ENCODE peak calls at places on chromosome 10, in four cellular contexts. W, J, X and I are unnamed samples.

GRCh38 chr10:5961405-5962100 is 15.8 kb downstream of the IL15RA start:
- DNase-seq in W (no peak), J (no peak), X (no peak), I (no peak)

GRCh38 chr10:13822475-13822874 is 235.7 kb downstream of the PRPF18 start:
- DNase-seq in W (no peak), J (no peak), X (no peak), I (no peak)

GRCh38 chr10:62694537-62695126 is 109.9 kb upstream of the ADO start:
- DNase-seq in W (no peak), J (no peak), X (no peak), I (no peak)

GRCh38 chr10:107476408-107476807 is 311.9 kb upstream of the SORCS1 start:
- DNase-seq in W (no peak), J (no peak), X (no peak), I (no peak)

GRCh38 chr10:102834143-102834542 is 3.1 kb downstream of the CYP17A1 start:
- DNase-seq in W (no peak), J (no peak), X (no peak), I (no peak)

GRCh38 chr10:11176746-11177145 is 159.1 kb downstream of the CELF2 start:
- DNase-seq in W (no peak), J (no peak), X (no peak), I (no peak)

GRCh38 chr10:59317066-59317465 is 45.3 kb downstream of the FAM13C start:
- DNase-seq in W (no peak), J (no peak), X (no peak), I (no peak)

GRCh38 chr10:125824736-125825135 is 1.4 kb downstream of the BCCIP start:
- DNase-seq in W (no peak), J (no peak), X (no peak), I (peak)

GRCh38 chr10:109701583-109702215 is 221.6 kb downstream of the XPNPEP1 start:
- DNase-seq in W (peak), J (no peak), X (no peak), I (no peak)

GRCh38 chr10:96625173-96625572 is 38.4 kb upstream of the TM9SF3 start:
- DNase-seq in W (no peak), J (no peak), X (no peak), I (no peak)
- H3K4me3 ChIP-seq in W (no peak), J (no peak), X (no peak), I (no peak)

GRCh38 chr10:71726673-71727428 is 7.3 kb upstream of the C10orf105 start:
- DNase-seq in W (no peak), J (peak), X (no peak), I (no peak)

GRCh38 chr10:71724539-71724938 is 5.0 kb upstream of the C10orf105 start:
- DNase-seq in W (no peak), J (no peak), X (no peak), I (no peak)

GRCh38 chr10:71727429-71728217 is 8.0 kb upstream of the C10orf105 start:
- DNase-seq in W (peak), J (peak), X (peak), I (peak)

GRCh38 chr10:71725249-71725648 is 5.7 kb upstream of the C10orf105 start:
- DNase-seq in W (no peak), J (peak), X (no peak), I (no peak)

GRCh38 chr10:71725998-71726672 is 6.6 kb upstream of the C10orf105 start:
- DNase-seq in W (no peak), J (no peak), X (no peak), I (peak)
- TF ChIP-seq CTCF in W (peak), J (peak), X (peak), I (peak)

GRCh38 chr10:50990568-50991495 is 83.5 kb upstream of the PRKG1 start:
- DNase-seq in W (peak), J (no peak), X (peak), I (peak)

GRCh38 chr10:50991496-50992355 is 82.6 kb upstream of the PRKG1 start:
- DNase-seq in W (peak), J (peak), X (peak), I (peak)

GRCh38 chr10:50992356-50992866 is 81.9 kb upstream of the PRKG1 start:
- DNase-seq in W (peak), J (peak), X (no peak), I (peak)

GRCh38 chr10:50987934-50988333 is 86.4 kb upstream of the PRKG1 start:
- DNase-seq in W (no peak), J (no peak), X (no peak), I (no peak)

GRCh38 chr10:50988792-50989191 is 85.5 kb upstream of the PRKG1 start:
- DNase-seq in W (no peak), J (no peak), X (no peak), I (peak)
- H3K4me3 ChIP-seq in W (no peak), J (no peak), X (no peak), I (peak)

GRCh38 chr10:21726601-21727295 is 192.7 kb downstream of the MLLT10 start:
- DNase-seq in W (no peak), J (no peak), X (no peak), I (no peak)
- TF ChIP-seq CTCF in W (no peak), J (no peak), X (no peak), I (no peak)